ENCODE peak calls at places on chromosome 7, in four cellular contexts. D, N, C and O are unnamed samples.

GRCh38 chr7:84529480-84530205 is 335.1 kb upstream of the SEMA3A start:
- DNase-seq in N (peak), C (no peak), D (peak), O (no peak)

GRCh38 chr7:44634187-44634838 is 27.9 kb downstream of the OGDH start:
- DNase-seq in D (peak), C (peak), N (no peak), O (no peak)

GRCh38 chr7:51251292-51251691 is 65.3 kb downstream of the COBL start:
- DNase-seq in N (no peak), C (no peak), D (no peak), O (no peak)

GRCh38 chr7:24830440-24831050 is 73.3 kb upstream of the GSDME start:
- DNase-seq in N (no peak), C (no peak), D (no peak), O (no peak)

GRCh38 chr7:74575083-74575803 is 82.3 kb upstream of the GTF2I start:
- DNase-seq in C (no peak), D (peak), N (peak), O (peak)

GRCh38 chr7:112360681-112361080 is 89.6 kb upstream of the IFRD1 start:
- DNase-seq in C (no peak), D (no peak), N (no peak), O (no peak)

GRCh38 chr7:25118048-25118753 is 6.9 kb downstream of the CYCS start:
- DNase-seq in N (no peak), C (no peak), D (no peak), O (peak)

GRCh38 chr7:38920731-38921130 is 11.7 kb upstream of the VPS41 start:
- DNase-seq in D (no peak), C (no peak), N (no peak), O (no peak)

GRCh38 chr7:6284461-6285360 is 12.3 kb upstream of the CYTH3 start:
- DNase-seq in C (peak), N (peak), D (no peak), O (no peak)

GRCh38 chr7:81158189-81158588 is 239.3 kb upstream of the SEMA3C start:
- DNase-seq in D (no peak), C (no peak), N (peak), O (no peak)

DNA sequence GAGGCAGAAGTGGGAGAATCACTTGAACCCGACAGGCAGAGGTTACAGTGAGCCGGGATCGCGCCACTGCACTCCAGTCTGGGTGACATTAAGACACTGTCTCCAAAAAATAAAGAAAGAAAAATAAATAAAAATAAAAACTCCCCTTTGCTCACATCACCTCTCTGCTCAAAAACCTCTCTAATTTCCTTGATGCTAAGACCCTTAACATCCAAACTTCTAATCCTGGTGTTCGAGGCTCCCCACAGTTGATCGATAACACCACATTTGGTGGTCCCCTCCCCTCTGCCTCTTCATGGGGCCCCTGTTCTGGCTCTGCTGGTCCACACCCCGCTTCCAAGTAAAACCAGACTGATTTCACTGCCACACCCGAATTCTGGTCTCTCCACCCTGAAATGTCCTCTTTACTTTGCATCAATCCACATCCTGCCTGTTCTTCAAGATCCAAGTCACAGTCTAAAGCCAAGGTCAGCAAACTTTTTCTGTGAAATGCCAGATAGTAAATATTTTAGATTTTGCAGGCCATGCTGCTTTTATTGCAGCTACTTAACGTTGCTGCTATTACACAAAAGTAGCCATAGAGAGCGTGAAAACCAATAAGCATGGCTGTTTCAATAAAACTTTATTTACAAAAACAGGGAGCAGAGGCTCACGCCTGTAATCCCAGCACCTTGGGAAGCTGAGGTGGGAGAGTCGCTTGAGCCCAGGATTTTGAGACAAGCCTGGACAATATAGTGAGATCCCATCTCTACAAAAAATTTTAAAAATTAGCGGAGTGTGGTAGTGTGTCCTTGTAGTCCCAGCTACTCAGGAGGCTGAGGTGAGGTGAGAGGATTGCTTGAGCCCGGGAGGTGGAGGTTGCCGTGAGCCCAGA is 11.8 kb downstream of the MOSPD3 start:
- DNase-seq in N (no peak), C (no peak), D (no peak), O (no peak)
- TF ChIP-seq MAZ in N (no peak), C (no peak), D (no peak), O (no peak)

GRCh38 chr7:28755255-28755654 is 202.9 kb downstream of the TRIL start:
- DNase-seq in N (no peak), D (peak), C (no peak), O (no peak)
- TF ChIP-seq MAZ in N (no peak), D (no peak), C (no peak), O (no peak)

DNA sequence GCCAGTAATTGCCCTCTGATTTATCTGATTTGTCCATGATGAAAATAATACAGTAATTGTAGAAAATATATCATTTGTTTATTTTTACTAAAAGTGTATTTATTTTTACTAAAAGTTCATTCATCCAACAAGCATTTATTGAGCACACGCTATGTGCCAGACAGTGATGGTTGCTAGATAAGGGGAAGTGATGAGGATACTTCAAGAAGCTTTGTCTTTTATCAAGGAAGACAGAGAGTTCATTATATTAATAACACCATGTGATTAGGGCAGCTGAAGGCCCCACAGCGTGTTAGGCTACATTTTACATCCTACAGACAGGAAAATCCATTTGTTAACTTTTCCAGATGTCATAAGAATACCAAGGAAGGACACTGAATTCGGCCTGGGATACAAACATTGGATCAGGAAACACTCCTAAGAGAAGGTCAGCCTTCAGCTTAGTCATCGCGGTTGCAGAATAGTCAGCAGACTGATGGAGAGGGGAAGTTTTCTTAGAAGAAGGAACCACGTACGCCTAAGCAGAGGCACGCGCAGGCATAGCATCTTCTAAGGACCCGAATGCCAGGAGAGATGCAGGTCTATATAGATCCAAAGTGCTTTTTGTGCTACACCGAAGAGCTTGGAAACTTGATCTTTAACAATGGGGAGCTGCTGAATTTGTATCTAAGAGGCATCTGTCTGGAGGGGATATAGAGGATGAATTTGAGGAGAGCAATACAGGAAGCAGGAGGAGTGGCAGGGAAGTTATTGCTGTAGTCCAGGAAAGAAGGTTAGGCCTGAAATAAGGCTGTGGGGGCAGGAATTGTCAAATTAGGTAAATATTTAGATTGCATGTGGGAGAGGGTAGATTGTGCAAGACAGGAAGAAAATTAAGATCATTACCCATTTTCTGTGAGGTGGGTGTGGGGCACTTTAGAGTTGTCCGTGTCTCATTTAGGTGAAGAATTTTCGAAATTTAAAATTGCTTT is 85.7 kb downstream of the LRGUK start:
- DNase-seq in C (no peak), D (peak), N (peak), O (no peak)
- TF ChIP-seq MAZ in C (no peak), D (no peak), N (no peak), O (no peak)

DNA sequence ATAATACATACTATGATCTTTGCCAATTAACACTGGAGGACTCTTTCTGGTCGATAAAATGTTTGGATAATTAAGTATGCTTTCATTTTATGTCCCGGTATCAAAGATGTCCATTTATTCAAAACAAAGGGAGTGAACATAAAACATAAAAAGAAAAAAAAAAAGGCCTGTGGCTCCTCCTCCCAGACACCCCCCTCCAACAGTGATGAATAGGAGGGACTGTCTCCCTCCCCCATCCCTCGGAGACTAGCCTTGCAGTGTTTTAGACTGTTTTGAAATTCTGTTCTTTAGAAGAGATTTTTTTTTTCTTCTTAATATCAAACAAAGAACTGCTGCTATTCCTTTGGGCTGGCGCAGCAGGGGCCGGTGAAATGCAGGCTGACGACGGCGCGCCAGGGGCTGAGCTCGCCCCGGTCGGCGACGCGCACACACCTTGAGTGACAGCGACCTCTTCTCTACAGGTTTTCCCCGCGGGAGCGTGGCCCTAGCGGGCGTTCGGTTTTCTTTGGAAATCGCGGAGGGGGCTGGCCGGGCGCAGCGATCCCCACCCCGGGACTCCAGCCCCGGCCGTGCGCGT is at the start of gene LANCL2:
- DNase-seq in N (no peak), D (peak), C (no peak), O (peak)
- TF ChIP-seq MAZ in N (no peak), D (no peak), C (no peak), O (no peak)